ENCODE peak calls at places on chromosomes 2 and 18, in five cellular contexts. P is HCT116, K is SK-N-SH, V is HepG2, F is K562. O is an unnamed sample.

GRCh38 chr18:37956902-37957301 is 391.3 kb upstream of the CELF4 start:
- DNase-seq in F (no peak), K (no peak), V (no peak), P (no peak), O (no peak)

GRCh38 chr2:161414385-161415040 is 1.6 kb upstream of the TBR1 start:
- DNase-seq in P (no peak), F (peak), V (peak), K (peak), O (peak)

GRCh38 chr2:98702127-98702802 is 28.7 kb downstream of the MGAT4A start:
- DNase-seq in F (no peak), P (no peak), V (peak), K (peak), O (no peak)

GRCh38 chr2:140383781-140384180 is 1603.6 kb upstream of the NXPH2 start:
- DNase-seq in F (no peak), P (no peak), V (no peak), K (no peak), O (no peak)

GRCh38 chr2:68425503-68425902 is 41.6 kb downstream of the FBXO48 start:
- DNase-seq in V (no peak), F (no peak), P (no peak), K (no peak), O (no peak)

GRCh38 chr2:47310801-47311560 is 92.0 kb upstream of the MSH2 start:
- DNase-seq in P (no peak), V (peak), K (peak), F (no peak), O (no peak)

GRCh38 chr2:105950521-105951389 is 206.0 kb downstream of the NCK2 start:
- DNase-seq in P (no peak), V (no peak), K (no peak), F (no peak), O (no peak)

GRCh38 chr2:98465456-98466201 is 21.0 kb downstream of the INPP4A start:
- DNase-seq in F (peak), K (peak), P (no peak), V (no peak), O (no peak)

GRCh38 chr2:107411267-107411666 is 415.4 kb upstream of the RGPD4 start:
- DNase-seq in V (no peak), K (no peak), P (no peak), F (no peak), O (no peak)

GRCh38 chr2:86053166-86053565 is 52.5 kb downstream of the POLR1A start:
- DNase-seq in K (no peak), V (no peak), P (no peak), F (no peak), O (no peak)

GRCh38 chr2:236959876-236960275 is 125.8 kb upstream of the COPS8 start:
- DNase-seq in K (no peak), V (no peak), F (no peak), P (no peak), O (no peak)

GRCh38 chr2:239953418-239954061 is 71.6 kb downstream of the NDUFA10 start:
- DNase-seq in K (no peak), P (no peak), V (no peak), F (no peak), O (no peak)

GRCh38 chr2:9844036-9844483 is 786 bp downstream of the TAF1B start:
- DNase-seq in F (no peak), K (no peak), P (no peak), V (no peak), O (peak)

GRCh38 chr2:178553047-178553446 is 72.8 kb downstream of the PLEKHA3 start:
- DNase-seq in K (no peak), F (no peak), V (no peak), P (no peak), O (no peak)

GRCh38 chr2:197131558-197131855 is 179.1 kb downstream of the ANKRD44 start:
- DNase-seq in K (no peak), P (no peak), F (no peak), V (no peak), O (no peak)

GRCh38 chr18:9337875-9338274 is 3.3 kb downstream of the TWSG1 start:
- DNase-seq in P (no peak), F (no peak), K (no peak), V (no peak), O (no peak)

GRCh38 chr18:53165770-53166169 is 825.8 kb downstream of the DCC start:
- DNase-seq in K (no peak), P (no peak), V (no peak), F (no peak), O (no peak)

GRCh38 chr2:953975-954686 is 3.5 kb downstream of the SNTG2 start:
- DNase-seq in F (no peak), P (no peak), K (peak), V (peak), O (peak)

GRCh38 chr2:17616405-17616804 is 75.9 kb downstream of the VSNL1 start:
- DNase-seq in K (no peak), P (no peak), F (no peak), V (no peak), O (no peak)

GRCh38 chr2:38933653-38934052 is 44.0 kb downstream of the ARHGEF33 start:
- DNase-seq in P (no peak), F (no peak), V (no peak), K (peak), O (no peak)

GRCh38 chr2:86284401-86284841 is 53.0 kb downstream of the REEP1 start:
- DNase-seq in P (no peak), V (no peak), K (no peak), F (no peak), O (no peak)

GRCh38 chr18:75041586-75041985 is 167.4 kb downstream of the PTGR3 start:
- DNase-seq in K (no peak), F (no peak), V (no peak), P (peak), O (peak)

GRCh38 chr2:69642709-69643601 is 584 bp downstream of the AAK1 start:
- DNase-seq in F (peak), V (peak), P (no peak), K (peak), O (no peak)

GRCh38 chr2:70087703-70088507 is 628 bp downstream of the PCBP1 start:
- DNase-seq in P (no peak), F (peak), K (peak), V (peak), O (peak)

GRCh38 chr2:134659724-134660123 is 59.1 kb downstream of the TMEM163 start:
- DNase-seq in K (no peak), V (no peak), F (no peak), P (no peak), O (no peak)

GRCh38 chr18:74806700-74807416 is 209.2 kb downstream of the ZNF407 start:
- DNase-seq in F (no peak), K (no peak), V (peak), P (peak), O (peak)

GRCh38 chr2:203097735-203098134 is 83.1 kb downstream of the NBEAL1 start:
- DNase-seq in F (no peak), V (peak), P (peak), K (peak), O (peak)

GRCh38 chr18:692841-693240 is 19.6 kb downstream of the ENOSF1 start:
- DNase-seq in V (no peak), F (no peak), P (no peak), K (no peak), O (no peak)
- TF ChIP-seq JUND in V (no peak), F (no peak), P (no peak), K (no peak), O (no peak)

GRCh38 chr2:95759481-95760246 is 167.9 kb downstream of the TRIM43 start:
- DNase-seq in V (no peak), F (no peak), P (no peak), K (no peak), O (no peak)

GRCh38 chr2:95760839-95761525 is 169.2 kb downstream of the TRIM43 start:
- DNase-seq in F (peak), P (peak), V (no peak), K (no peak), O (no peak)

GRCh38 chr2:95761556-95761955 is 169.8 kb downstream of the TRIM43 start:
- DNase-seq in F (no peak), V (no peak), K (no peak), P (no peak), O (no peak)

DNA sequence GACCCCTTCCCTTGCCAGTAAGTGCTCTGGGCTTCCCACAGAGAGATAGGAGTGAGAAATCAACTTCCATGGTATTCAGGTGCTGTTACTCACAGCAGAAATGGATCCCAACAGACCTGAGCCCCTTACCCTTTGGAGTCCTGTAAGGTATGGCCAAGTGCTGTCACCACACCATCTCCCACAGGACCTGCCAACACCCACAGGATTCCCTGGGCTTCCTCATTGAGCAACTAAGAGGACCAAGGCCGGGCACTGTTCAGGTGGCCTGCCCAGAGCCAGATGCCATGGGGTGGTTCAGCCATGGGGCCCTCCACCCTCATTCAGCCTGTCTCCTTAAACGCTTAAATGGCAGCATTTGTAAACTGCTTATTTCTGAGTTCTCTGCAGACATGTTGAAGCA is 166.2 kb downstream of the TRIM43 start:
- DNase-seq in F (no peak), K (no peak), P (no peak), V (no peak), O (no peak)
- TF ChIP-seq JUND in F (no peak), K (no peak), P (no peak), V (no peak), O (no peak)

GRCh38 chr18:10930078-10930477 is 219.3 kb downstream of the PIEZO2 start:
- DNase-seq in P (no peak), K (no peak), V (no peak), F (no peak), O (no peak)

GRCh38 chr18:10926565-10927194 is 222.7 kb downstream of the PIEZO2 start:
- DNase-seq in K (no peak), V (no peak), F (no peak), P (no peak), O (no peak)

GRCh38 chr18:10928971-10929373 is 220.4 kb downstream of the PIEZO2 start:
- DNase-seq in V (no peak), K (no peak), P (no peak), F (no peak), O (no peak)

GRCh38 chr18:10927290-10927979 is 221.9 kb downstream of the PIEZO2 start:
- DNase-seq in K (no peak), F (no peak), P (no peak), V (no peak), O (no peak)

DNA sequence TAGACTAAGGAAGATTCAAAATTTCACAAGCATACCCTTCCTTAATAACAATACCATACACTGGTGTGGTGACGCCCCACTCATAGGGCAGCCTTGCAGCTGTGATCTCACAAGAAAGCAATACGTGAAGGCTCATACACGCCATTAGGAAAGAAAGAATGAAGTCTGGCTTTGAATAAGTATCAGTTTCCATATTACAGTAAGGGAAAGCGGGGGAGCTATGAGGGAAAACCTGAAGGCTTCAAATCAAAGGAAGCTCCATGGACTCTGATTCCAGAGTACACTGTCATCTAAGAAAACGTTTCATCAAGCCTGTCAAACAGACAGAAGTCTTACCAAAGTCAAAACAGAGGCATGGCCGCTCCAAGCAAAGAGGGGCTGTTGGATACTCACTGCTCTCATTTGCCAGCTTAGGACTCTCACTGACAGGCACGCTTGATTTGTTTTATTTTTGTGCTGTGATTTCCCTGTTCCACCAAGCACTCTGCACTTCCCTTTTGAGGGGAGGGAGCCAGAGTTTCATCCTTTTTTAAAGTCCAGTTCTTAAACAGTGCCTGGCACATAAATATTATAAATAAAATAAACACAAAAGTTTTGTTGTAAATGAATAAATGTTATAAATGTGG is 221.3 kb downstream of the PIEZO2 start:
- DNase-seq in K (no peak), F (no peak), P (no peak), V (no peak), O (no peak)
- TF ChIP-seq JUND in K (no peak), F (no peak), P (no peak), V (no peak), O (no peak)

GRCh38 chr2:190722061-190722759 is 73.3 kb downstream of the NAB1 start:
- DNase-seq in V (no peak), P (no peak), K (no peak), F (no peak), O (no peak)
- TF ChIP-seq JUND in V (no peak), P (no peak), K (no peak), F (no peak), O (no peak)

GRCh38 chr2:26477911-26478253 is at the start of gene OTOF:
- DNase-seq in P (no peak), V (no peak), K (peak), F (no peak), O (no peak)
- TF ChIP-seq JUND in P (no peak), V (no peak), K (no peak), F (no peak), O (no peak)

GRCh38 chr2:31694444-31694843 is 113.7 kb upstream of the SRD5A2 start:
- DNase-seq in P (peak), V (peak), K (peak), F (no peak), O (peak)
- TF ChIP-seq JUND in P (no peak), V (no peak), K (no peak), F (no peak), O (no peak)

GRCh38 chr2:40243581-40243980 is 208.3 kb downstream of the SLC8A1 start:
- DNase-seq in V (no peak), P (no peak), F (no peak), K (no peak), O (no peak)
- TF ChIP-seq JUND in V (no peak), P (no peak), F (no peak), K (no peak), O (no peak)

GRCh38 chr2:54523336-54523959 is 67.3 kb downstream of the SPTBN1 start:
- DNase-seq in F (no peak), P (no peak), K (no peak), V (no peak), O (no peak)

GRCh38 chr2:54519841-54520459 is 63.8 kb downstream of the SPTBN1 start:
- DNase-seq in K (no peak), P (no peak), V (no peak), F (no peak), O (peak)

GRCh38 chr2:54522624-54523281 is 66.6 kb downstream of the SPTBN1 start:
- DNase-seq in P (peak), V (peak), K (peak), F (peak), O (peak)

GRCh38 chr2:54518430-54518829 is 62.3 kb downstream of the SPTBN1 start:
- DNase-seq in F (no peak), P (no peak), V (no peak), K (no peak), O (no peak)

GRCh38 chr2:54520687-54521086 is 64.6 kb downstream of the SPTBN1 start:
- DNase-seq in V (no peak), F (no peak), K (no peak), P (no peak), O (no peak)
- TF ChIP-seq JUND in V (no peak), F (no peak), K (peak), P (no peak), O (no peak)

GRCh38 chr2:235957231-235957630 is 211.0 kb downstream of the GBX2 start:
- DNase-seq in K (no peak), P (no peak), V (no peak), F (no peak), O (no peak)
- TF ChIP-seq JUND in K (no peak), P (no peak), V (no peak), F (no peak), O (no peak)